ENCODE peak calls at places on chromosomes 16 and 17, in nine cellular contexts. Q is OCI-LY7, Y is GM23248, M is PC-3, F is GM23338, I is neural progenitor cell, L is SK-N-SH, Z is MM.1S, K is HCT116. R is an unnamed sample.

GRCh38 chr16:11973065-11973464 is 3.5 kb upstream of the SNX29 start:
- DNase-seq in I (no peak), Y (no peak), K (no peak), Z (no peak), M (no peak), L (no peak), Q (no peak), F (no peak), R (no peak)

GRCh38 chr17:40034426-40035161 is 19.4 kb downstream of the CSF3 start:
- DNase-seq in K (no peak), Z (no peak), Q (no peak), Y (no peak), M (no peak), F (no peak), I (no peak), L (no peak), R (no peak)

GRCh38 chr17:38628441-38628840 is 22.7 kb upstream of the SRCIN1 start:
- DNase-seq in Q (peak), I (no peak), Z (no peak), F (peak), K (peak), Y (no peak), L (peak), M (peak), R (no peak)

GRCh38 chr17:75516255-75516618 is at the start of gene TSEN54:
- DNase-seq in L (peak), M (peak), I (peak), Y (peak), Z (peak), Q (peak), F (peak), K (peak), R (peak)

GRCh38 chr17:77446959-77447634 is 306.3 kb downstream of the SEC14L1 start:
- DNase-seq in I (no peak), L (no peak), Z (no peak), Q (no peak), Y (no peak), K (no peak), F (no peak), M (no peak), R (no peak)

GRCh38 chr17:43033947-43034622 is 9.1 kb downstream of the RND2 start:
- DNase-seq in Y (no peak), L (peak), Q (no peak), K (no peak), Z (no peak), F (peak), I (peak), M (no peak), R (no peak)

GRCh38 chr17:57782642-57783337 is 37.7 kb upstream of the CCDC182 start:
- DNase-seq in I (peak), M (no peak), F (no peak), K (no peak), Y (no peak), Q (no peak), Z (no peak), L (peak), R (no peak)

GRCh38 chr16:87705780-87706277 is 60.0 kb downstream of the KLHDC4 start:
- DNase-seq in K (no peak), L (no peak), M (no peak), I (peak), Y (no peak), F (no peak), Z (no peak), Q (no peak), R (peak)

GRCh38 chr17:28745052-28745776 is 1.4 kb downstream of the TRAF4 start:
- DNase-seq in Z (peak), M (peak), Q (peak), F (peak), L (peak), K (no peak), Y (peak), I (peak), R (peak)

GRCh38 chr17:17823433-17824118 is 13.2 kb downstream of the SREBF1 start:
- DNase-seq in F (peak), M (peak), Q (peak), Z (peak), I (peak), K (peak), L (peak), Y (peak), R (peak)

GRCh38 chr16:25051446-25052160 is 36.4 kb upstream of the ARHGAP17 start:
- DNase-seq in Z (no peak), Y (peak), I (no peak), M (peak), Q (no peak), K (no peak), F (no peak), L (no peak), R (no peak)

GRCh38 chr16:79267781-79268180 is 332.8 kb downstream of the MAF start:
- DNase-seq in M (no peak), L (no peak), Q (no peak), K (no peak), I (no peak), Z (no peak), F (no peak), Y (no peak), R (no peak)

GRCh38 chr17:46024590-46024989 is 25.5 kb downstream of the STH start:
- DNase-seq in I (no peak), K (no peak), F (no peak), M (no peak), L (no peak), Q (no peak), Z (no peak), Y (no peak), R (no peak)

GRCh38 chr17:4395111-4395478 is 28.6 kb upstream of the UBE2G1 start:
- DNase-seq in Z (no peak), F (no peak), L (no peak), Y (no peak), M (no peak), Q (no peak), K (no peak), I (no peak), R (no peak)

GRCh38 chr16:49356728-49357488 is 16.7 kb upstream of the C16orf78 start:
- DNase-seq in F (no peak), I (no peak), Y (no peak), K (no peak), M (no peak), Z (no peak), L (no peak), Q (no peak), R (no peak)

GRCh38 chr17:38885044-38885727 is 15.3 kb downstream of the LASP1 start:
- DNase-seq in I (peak), Z (no peak), Y (peak), M (no peak), Q (no peak), K (no peak), F (no peak), L (no peak), R (peak)

GRCh38 chr17:80504671-80505413 is 28.4 kb upstream of the NPTX1 start:
- DNase-seq in I (no peak), Z (no peak), Y (peak), K (no peak), F (no peak), M (no peak), Q (peak), L (no peak), R (no peak)

GRCh38 chr16:71288570-71288889 is 672 bp downstream of the CMTR2 start:
- DNase-seq in I (no peak), F (no peak), K (no peak), Y (peak), M (no peak), L (no peak), Z (no peak), Q (no peak), R (peak)

GRCh38 chr17:59330314-59330942 is 1.0 kb upstream of the YPEL2 start:
- DNase-seq in I (peak), M (peak), Z (peak), Y (peak), F (peak), K (no peak), Q (no peak), L (no peak), R (peak)

GRCh38 chr17:17348872-17349723 is 45.9 kb downstream of the NT5M start:
- DNase-seq in Y (peak), L (peak), Z (no peak), F (no peak), M (no peak), I (no peak), Q (no peak), K (no peak), R (peak)

GRCh38 chr17:347309-347708 is 5.3 kb downstream of the RPH3AL start:
- DNase-seq in Y (no peak), Z (no peak), F (no peak), Q (no peak), K (no peak), M (no peak), I (no peak), L (no peak), R (no peak)

GRCh38 chr16:84072014-84072413 is 29.4 kb upstream of the SLC38A8 start:
- DNase-seq in Z (no peak), Y (no peak), L (no peak), Q (no peak), K (no peak), M (peak), F (no peak), I (no peak), R (no peak)

GRCh38 chr17:22278302-22279275 is 586.3 kb downstream of the KCNJ18 start:
- DNase-seq in Z (no peak), Y (no peak), L (no peak), F (no peak), I (no peak), K (no peak), Q (no peak), M (no peak), R (no peak)

GRCh38 chr17:56786989-56787482 is 46.7 kb downstream of the C17orf67 start:
- DNase-seq in Y (peak), F (no peak), I (no peak), Z (peak), Q (peak), K (peak), L (no peak), M (peak), R (peak)

GRCh38 chr17:44990994-44991393 is 22.9 kb upstream of the C1QL1 start:
- DNase-seq in F (no peak), M (peak), Y (no peak), Q (no peak), L (no peak), I (no peak), Z (no peak), K (no peak), R (no peak)
- H3K27ac ChIP-seq in F (no peak), M (no peak), Y (no peak), Q (no peak), L (no peak), I (no peak), Z (no peak), K (no peak), R (no peak)

DNA sequence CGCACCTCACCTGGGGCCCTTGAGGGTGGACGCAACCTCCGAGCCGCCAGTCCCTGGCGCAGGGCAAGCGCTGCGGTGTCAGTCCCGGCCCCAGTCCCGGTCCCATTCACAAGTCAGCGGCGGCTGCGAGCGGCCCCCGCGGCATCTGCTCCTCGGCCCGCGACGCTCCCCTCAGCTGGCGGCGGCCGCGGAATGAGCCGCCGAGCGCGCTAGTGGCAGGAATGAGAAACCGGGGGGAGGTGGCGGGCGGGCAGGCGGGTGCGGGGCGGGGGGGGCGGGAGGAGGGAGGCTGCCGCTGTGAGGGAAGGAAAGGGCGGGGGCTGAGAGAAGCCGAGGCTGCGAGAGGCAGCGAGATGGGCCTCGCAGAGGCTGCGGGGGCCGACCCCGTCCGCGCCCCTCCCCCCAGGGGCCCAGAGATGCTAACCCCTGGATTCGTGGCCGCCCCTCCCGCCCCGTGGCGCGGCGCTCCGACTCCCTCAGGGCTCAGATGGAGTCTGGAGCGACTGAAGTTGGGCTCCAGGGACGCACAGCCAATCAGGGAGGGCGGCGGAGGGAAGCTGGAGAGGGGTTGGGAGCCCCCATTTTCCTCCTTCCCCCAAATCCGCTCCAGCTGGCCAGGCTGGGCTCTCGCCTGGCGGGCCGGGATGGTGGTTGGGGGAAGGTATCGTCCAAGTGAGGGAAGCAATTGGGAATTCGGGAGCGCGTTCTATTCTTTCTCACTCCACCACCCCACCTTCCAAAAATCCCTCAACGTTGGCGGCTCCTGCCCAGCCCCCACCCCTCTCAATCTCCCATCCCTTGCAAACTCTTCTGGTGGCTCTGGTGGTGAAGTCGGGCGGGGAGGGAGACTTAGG is at the start of gene CDH11:
- DNase-seq in I (peak), L (peak), K (no peak), Q (no peak), F (peak), M (peak), Y (peak), Z (no peak), R (peak)
- H3K4me3 ChIP-seq in I (peak), L (peak), K (no peak), Q (no peak), F (peak), M (peak), Y (peak), Z (no peak), R (peak)

GRCh38 chr16:89269805-89270665 is 52.5 kb downstream of the ZNF778 start:
- DNase-seq in Z (no peak), Y (no peak), M (peak), I (no peak), K (no peak), F (no peak), Q (no peak), L (no peak), R (no peak)
- TF ChIP-seq EZH2phosphoT487 in Z (no peak), Y (no peak), M (no peak), I (no peak), K (no peak), F (no peak), Q (no peak), L (no peak), R (no peak)

DNA sequence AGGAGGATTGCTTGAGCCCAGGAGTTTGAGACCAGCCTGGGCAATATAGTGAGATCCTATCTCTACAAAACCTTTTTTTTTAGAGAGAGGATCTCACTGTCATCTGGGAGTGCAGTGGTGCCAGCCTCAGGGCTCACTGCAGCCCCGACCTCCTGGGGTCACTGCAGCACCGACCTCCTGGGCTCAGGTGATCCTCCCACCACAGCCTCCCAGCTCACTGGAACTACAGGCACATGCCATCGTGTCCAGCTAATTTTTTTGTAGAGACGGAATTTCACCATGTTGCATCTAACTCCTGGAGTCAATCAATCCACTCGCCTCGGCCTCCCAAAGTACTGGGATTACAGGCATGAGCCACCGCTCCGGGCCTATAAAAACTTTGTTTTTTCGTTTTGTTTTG is 15.4 kb downstream of the MAPK8IP3 start:
- DNase-seq in I (no peak), L (no peak), F (no peak), M (no peak), K (no peak), Z (no peak), Y (no peak), Q (no peak), R (no peak)
- H3K27ac ChIP-seq in I (no peak), L (no peak), F (no peak), M (peak), K (peak), Z (no peak), Y (peak), Q (no peak), R (no peak)